ENCODE peak calls at places on chromosomes 3 and 15, in four cellular contexts. N is activated B cell treated with CpG ODN at 0.5 μM for 24 hours, F is lung microvascular endothelial cell, Q is SW 1271. A is an unnamed sample.

GRCh38 chr15:31472636-31473383 is 146.2 kb downstream of the KLF13 start:
- DNase-seq in N (no peak), F (peak; percentile 72), Q (no peak), A (no peak)

GRCh38 chr3:132726341-132726823 is 4.2 kb upstream of the NPHP3 start:
- DNase-seq in N (no peak), F (peak; percentile 48), Q (peak; percentile 58), A (no peak)

GRCh38 chr3:45414823-45415222 is 26.4 kb downstream of the LARS2 start:
- DNase-seq in N (no peak), F (no peak), Q (no peak), A (no peak)

GRCh38 chr3:142459929-142460328 is 12.1 kb upstream of the XRN1 start:
- DNase-seq in N (no peak), F (no peak), Q (no peak), A (no peak)

GRCh38 chr15:67820992-67821783 is 4.1 kb upstream of the SKOR1 start:
- DNase-seq in N (no peak), F (peak; percentile 66), Q (no peak), A (peak; percentile 80)

GRCh38 chr3:6770376-6770648 is 90.6 kb upstream of the GRM7 start:
- DNase-seq in N (no peak), F (no peak), Q (no peak), A (no peak)

GRCh38 chr3:159280792-159281191 is 478.9 kb downstream of the MFSD1 start:
- DNase-seq in N (no peak), F (no peak), Q (no peak), A (no peak)

GRCh38 chr3:51559266-51559907 is 20.9 kb downstream of the RAD54L2 start:
- DNase-seq in N (no peak), F (peak; percentile 19), Q (no peak), A (no peak)

GRCh38 chr3:175346573-175347356 is 487.6 kb downstream of the NAALADL2 start:
- DNase-seq in N (no peak), F (peak; percentile 84), Q (no peak), A (peak; percentile 50)

GRCh38 chr3:133931084-133931483 is 35.4 kb upstream of the RAB6B start:
- DNase-seq in N (no peak), F (no peak), Q (no peak), A (no peak)

GRCh38 chr15:94070341-94071275 is 160.8 kb upstream of the MCTP2 start:
- DNase-seq in N (no peak), F (no peak), Q (no peak), A (peak; percentile 73)

GRCh38 chr3:65483475-65483874 is 555.2 kb downstream of the MAGI1 start:
- DNase-seq in N (no peak), F (peak; percentile 65), Q (no peak), A (peak; percentile 62)

GRCh38 chr15:37099321-37100108 is 834 bp downstream of the MEIS2 start:
- DNase-seq in N (no peak), F (peak; percentile 61), Q (no peak), A (no peak)

GRCh38 chr3:122409392-122409791 is 6.5 kb downstream of the WDR5B start:
- DNase-seq in N (no peak), F (no peak), Q (no peak), A (no peak)

GRCh38 chr3:16311960-16312451 is 47.0 kb downstream of the OXNAD1 start:
- DNase-seq in N (no peak), F (peak; percentile 62), Q (no peak), A (no peak)

GRCh38 chr15:26771168-26771916 is 1.5 kb downstream of the GABRB3 start:
- DNase-seq in N (no peak), F (no peak), Q (no peak), A (no peak)

GRCh38 chr15:68492855-68493254 is 60.9 kb upstream of the ITGA11 start:
- DNase-seq in N (no peak), F (no peak), Q (no peak), A (no peak)

GRCh38 chr3:183845090-183845489 is 19.7 kb upstream of the MAP6D1 start:
- DNase-seq in N (no peak), F (no peak), Q (no peak), A (no peak)

GRCh38 chr15:57227899-57228298 is 148.4 kb upstream of the CGNL1 start:
- DNase-seq in N (no peak), F (no peak), Q (no peak), A (no peak)

GRCh38 chr15:57651445-57651844 is 55.1 kb upstream of the POLR2M start:
- DNase-seq in N (no peak), F (no peak), Q (no peak), A (no peak)

GRCh38 chr15:68641376-68641775 is 62.6 kb downstream of the CORO2B start:
- DNase-seq in N (no peak), F (no peak), Q (no peak), A (no peak)

GRCh38 chr3:61956236-61956635 is 394.9 kb downstream of the PTPRG start:
- DNase-seq in N (no peak), F (no peak), Q (no peak), A (no peak)

GRCh38 chr3:142977399-142977728 is 13.9 kb upstream of the PAQR9 start:
- DNase-seq in N (no peak), F (no peak), Q (peak; percentile 9), A (no peak)

GRCh38 chr3:10017636-10018292 is 8.5 kb upstream of the FANCD2 start:
- DNase-seq in N (no peak), F (peak; percentile 27), Q (peak; percentile 55), A (no peak)

GRCh38 chr3:54826255-54826691 is 101.6 kb downstream of the LRTM1 start:
- DNase-seq in N (no peak), F (no peak), Q (no peak), A (no peak)

GRCh38 chr3:173891272-173892100 is 493.9 kb downstream of the NLGN1 start:
- DNase-seq in N (no peak), F (peak; percentile 7), Q (no peak), A (no peak)

GRCh38 chr3:4355401-4356224 is 52.4 kb downstream of the SETMAR start:
- DNase-seq in N (no peak), F (peak; percentile 81), Q (no peak), A (no peak)

GRCh38 chr3:22475665-22476064 is 724.7 kb upstream of the ZNF385D start:
- DNase-seq in N (no peak), F (no peak), Q (no peak), A (no peak)

GRCh38 chr15:39299506-39300267 is 281.2 kb upstream of the THBS1 start:
- DNase-seq in N (no peak), F (peak; percentile 14), Q (no peak), A (no peak)

GRCh38 chr15:74828835-74829234 is 2.4 kb downstream of the CPLX3 start:
- DNase-seq in N (no peak), F (no peak), Q (no peak), A (no peak)

GRCh38 chr15:58260911-58261267 is 122.7 kb downstream of the AQP9 start:
- DNase-seq in N (no peak), F (peak; percentile 10), Q (no peak), A (no peak)

GRCh38 chr15:37016287-37016686 is 84.1 kb downstream of the MEIS2 start:
- DNase-seq in N (no peak), F (no peak), Q (no peak), A (no peak)

GRCh38 chr3:44989636-44990373 is 13.8 kb downstream of the EXOSC7 start:
- DNase-seq in N (no peak), F (peak; percentile 22), Q (no peak), A (no peak)

GRCh38 chr3:48696156-48696555 is 10.4 kb upstream of the NCKIPSD start:
- DNase-seq in N (no peak), F (no peak), Q (no peak), A (no peak)

GRCh38 chr3:28598165-28598564 is 249.5 kb upstream of the AZI2 start:
- DNase-seq in N (no peak), F (no peak), Q (no peak), A (no peak)

GRCh38 chr3:157132936-157133335 is 27.0 kb downstream of the CCNL1 start:
- DNase-seq in N (no peak), F (no peak), Q (no peak), A (no peak)

GRCh38 chr3:120471643-120472042 is 20.9 kb upstream of the FSTL1 start:
- DNase-seq in N (no peak), F (no peak), Q (no peak), A (no peak)

GRCh38 chr3:17456036-17456435 is 286.4 kb downstream of the TBC1D5 start:
- DNase-seq in N (no peak), F (no peak), Q (no peak), A (no peak)

A was measured in left lung.